ENCODE peak calls at places on chromosomes 3 and 15, in six cellular contexts. E is left ventricle myocardium inferior, X is left lung, Y is tibial artery, Q is mesenchymal stem cell, U is lower lobe of right lung. G is an unnamed sample. For H3K9me3, the result is how much of the 10 kb centered on the place peaks cover.

GRCh38 chr3:136305879-136306278 is 55.7 kb downstream of the PCCB start:
- DNase-seq in X (no peak), E (no peak), Y (no peak), Q (peak), U (no peak), G (no peak)

GRCh38 chr15:44381223-44381622 is 46.2 kb upstream of the CTDSPL2 start:
- DNase-seq in X (no peak), Y (no peak), E (no peak), U (no peak), Q (no peak), G (no peak)

GRCh38 chr15:80638553-80639167 is 56.5 kb upstream of the ABHD17C start:
- DNase-seq in Y (no peak), E (no peak), Q (no peak), U (no peak), X (no peak), G (no peak)

GRCh38 chr3:32564195-32564594 is 6.5 kb downstream of the DYNC1LI1 start:
- DNase-seq in Y (no peak), X (no peak), U (no peak), E (no peak), Q (no peak), G (no peak)

GRCh38 chr3:122342803-122343202 is 17.8 kb downstream of the CSTA start:
- DNase-seq in X (no peak), Y (no peak), Q (no peak), E (no peak), U (no peak), G (no peak)

GRCh38 chr3:134453631-134454030 is 32.2 kb downstream of the ANAPC13 start:
- DNase-seq in Q (no peak), Y (no peak), X (no peak), E (no peak), U (no peak), G (no peak)

GRCh38 chr3:150564243-150564642 is 17.7 kb downstream of the EIF2A start:
- DNase-seq in Q (no peak), U (no peak), Y (no peak), E (no peak), X (no peak), G (no peak)

GRCh38 chr3:156052115-156052514 is 68.3 kb upstream of the KCNAB1 start:
- DNase-seq in X (no peak), Y (no peak), Q (no peak), E (no peak), U (no peak), G (no peak)

GRCh38 chr15:27656296-27656987 is 442.7 kb downstream of the OCA2 start:
- DNase-seq in X (no peak), Y (no peak), E (no peak), Q (no peak), U (no peak), G (no peak)

GRCh38 chr3:114451561-114452018 is 157.8 kb downstream of the TIGIT start:
- DNase-seq in U (no peak), E (peak), X (no peak), Q (no peak), Y (no peak), G (peak)

GRCh38 chr3:58106640-58107039 is 98.4 kb downstream of the FLNB start:
- DNase-seq in U (no peak), Q (no peak), E (no peak), X (no peak), Y (no peak), G (no peak)

GRCh38 chr15:60635507-60636352 is 156.8 kb upstream of the ICE2 start:
- DNase-seq in Q (no peak), Y (no peak), X (no peak), U (no peak), E (no peak), G (no peak)

GRCh38 chr3:41365973-41366372 is 166.7 kb downstream of the CTNNB1 start:
- DNase-seq in U (no peak), Q (no peak), X (no peak), E (no peak), Y (no peak), G (no peak)

GRCh38 chr15:77482570-77482969 is 61.9 kb downstream of the HMG20A start:
- DNase-seq in X (no peak), Q (peak), E (no peak), U (no peak), Y (no peak), G (no peak)

GRCh38 chr15:38231430-38231829 is 21.2 kb upstream of the SPRED1 start:
- DNase-seq in Q (no peak), E (no peak), U (no peak), X (no peak), Y (no peak), G (no peak)

GRCh38 chr3:124812291-124813265 is 74.6 kb downstream of the ITGB5 start:
- DNase-seq in Q (peak), X (no peak), E (peak), U (no peak), Y (peak), G (peak)

GRCh38 chr3:190614466-190615384 is 100.8 kb downstream of the IL1RAP start:
- DNase-seq in Q (peak), X (no peak), Y (no peak), E (no peak), U (no peak), G (no peak)

GRCh38 chr3:189144645-189145044 is 27.1 kb upstream of the TPRG1 start:
- DNase-seq in Y (no peak), U (no peak), X (no peak), E (no peak), Q (peak), G (no peak)

GRCh38 chr3:113194747-113195400 is 16.5 kb upstream of the BOC start:
- DNase-seq in E (no peak), Q (peak), U (no peak), Y (no peak), X (no peak), G (no peak)

GRCh38 chr15:68781766-68782588 is 38.7 kb downstream of the ANP32A start:
- DNase-seq in U (peak), Y (peak), E (peak), Q (no peak), X (peak), G (peak)

GRCh38 chr3:196756738-196757137 is 17.1 kb downstream of the PAK2 start:
- DNase-seq in Q (no peak), U (no peak), X (no peak), Y (no peak), E (no peak), G (no peak)
- H3K9me3 ChIP-seq in Q (under half), U (under half), X (under half), Y (under half), E (under half), G (under half)

GRCh38 chr3:129375099-129375498 is 53.3 kb downstream of the EFCAB12 start:
- DNase-seq in E (no peak), Y (no peak), Q (no peak), U (no peak), X (no peak), G (no peak)
- H3K27ac ChIP-seq in E (no peak), Y (no peak), Q (no peak), U (no peak), X (no peak), G (no peak)

GRCh38 chr3:130609166-130609574 is 92.2 kb downstream of the COL6A6 start:
- DNase-seq in E (peak), U (no peak), X (no peak), Q (no peak), Y (peak), G (peak)
- H3K9me3 ChIP-seq in E (half or more), U (under half), X (under half), Q (under half), Y (under half), G (under half)

GRCh38 chr3:143822374-143822773 is 25.9 kb downstream of the SLC9A9 start:
- DNase-seq in E (no peak), Y (no peak), Q (no peak), X (no peak), U (no peak), G (no peak)

GRCh38 chr3:143820466-143821221 is 27.6 kb downstream of the SLC9A9 start:
- DNase-seq in U (no peak), E (no peak), Q (no peak), X (no peak), Y (no peak), G (no peak)

GRCh38 chr3:143824675-143825074 is 23.6 kb downstream of the SLC9A9 start:
- DNase-seq in Y (no peak), U (no peak), X (no peak), E (no peak), Q (no peak), G (no peak)

GRCh38 chr3:143825513-143825912 is 22.8 kb downstream of the SLC9A9 start:
- DNase-seq in X (no peak), Q (no peak), Y (no peak), U (no peak), E (no peak), G (no peak)

DNA sequence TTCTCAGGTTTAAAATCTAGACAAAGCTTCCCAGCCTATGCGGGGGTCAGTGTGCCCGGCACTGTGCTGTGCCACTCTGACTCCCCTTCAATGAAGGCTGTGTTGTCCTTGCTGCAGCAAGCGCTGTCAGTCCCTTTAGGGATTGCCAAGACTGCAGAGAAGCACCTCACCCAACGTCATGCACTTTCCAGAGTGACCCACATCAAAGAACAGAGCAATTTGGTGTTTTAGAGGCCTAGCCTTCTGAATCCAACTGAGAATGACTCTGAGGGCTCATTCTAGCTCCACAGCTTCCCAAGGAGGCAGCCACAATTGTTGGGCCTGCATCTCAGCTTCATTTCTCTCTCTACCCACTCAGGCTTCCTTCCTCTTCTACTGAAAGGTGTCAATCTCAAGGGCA is 26.4 kb downstream of the SLC9A9 start:
- DNase-seq in U (no peak), Q (no peak), E (no peak), Y (no peak), X (no peak), G (no peak)
- H3K27ac ChIP-seq in U (peak), Q (no peak), E (no peak), Y (no peak), X (no peak), G (no peak)

GRCh38 chr3:13545952-13546454 is 2.9 kb upstream of the FBLN2 start:
- DNase-seq in X (no peak), E (no peak), Y (no peak), Q (no peak), U (no peak), G (no peak)
- H3K9me3 ChIP-seq in X (under half), E (under half), Y (under half), Q (under half), U (under half), G (under half)

GRCh38 chr3:153974614-153975013 is 146.6 kb upstream of the ARHGEF26 start:
- DNase-seq in Y (no peak), E (no peak), U (no peak), X (no peak), Q (no peak), G (no peak)

GRCh38 chr3:153979419-153980251 is 141.6 kb upstream of the ARHGEF26 start:
- DNase-seq in E (no peak), U (no peak), Y (no peak), X (no peak), Q (no peak), G (no peak)

GRCh38 chr3:153977148-153977547 is 144.0 kb upstream of the ARHGEF26 start:
- DNase-seq in E (no peak), X (no peak), U (no peak), Q (no peak), Y (no peak), G (peak)

GRCh38 chr3:153978023-153978422 is 143.2 kb upstream of the ARHGEF26 start:
- DNase-seq in X (no peak), E (no peak), Y (no peak), U (no peak), Q (no peak), G (no peak)

GRCh38 chr3:153980252-153980590 is 141.0 kb upstream of the ARHGEF26 start:
- DNase-seq in X (no peak), U (no peak), Q (no peak), Y (no peak), E (no peak), G (no peak)
- H3K27ac ChIP-seq in X (no peak), U (no peak), Q (no peak), Y (no peak), E (no peak), G (no peak)

DNA sequence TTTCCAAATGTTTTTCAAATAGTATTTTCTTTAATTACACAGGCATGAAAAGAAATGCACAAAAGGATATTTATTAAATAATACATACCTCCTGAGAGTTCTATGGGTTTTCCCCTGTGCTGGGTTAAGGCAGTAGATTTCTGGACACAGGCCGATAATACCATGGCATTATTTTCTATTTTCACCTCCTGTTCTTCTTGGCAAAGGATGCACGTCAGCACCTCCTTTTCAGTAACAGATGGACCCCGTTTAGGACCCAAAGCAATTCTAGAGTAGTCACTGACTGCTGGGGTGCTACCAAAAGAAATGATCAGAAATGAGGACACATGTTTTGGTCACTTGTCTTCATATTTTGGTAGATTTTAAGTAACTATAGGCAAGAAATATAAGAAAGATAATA is 86.4 kb upstream of the TTBK2 start:
- DNase-seq in X (no peak), Y (no peak), Q (no peak), U (no peak), E (no peak), G (no peak)
- H3K9me3 ChIP-seq in X (under half), Y (under half), Q (under half), U (under half), E (under half), G (under half)

GRCh38 chr3:48504051-48504946 is at the start of gene SHISA5:
- DNase-seq in X (peak), U (peak), E (peak), Y (peak), Q (peak), G (peak)

GRCh38 chr3:48503406-48504050 is 446 bp downstream of the SHISA5 start:
- DNase-seq in E (peak), U (peak), Y (peak), Q (peak), X (peak), G (peak)

GRCh38 chr3:48505146-48505545 is 1.2 kb upstream of the SHISA5 start:
- DNase-seq in Q (no peak), U (no peak), Y (no peak), E (no peak), X (no peak), G (no peak)

GRCh38 chr3:48511551-48511950 is 7.6 kb upstream of the SHISA5 start:
- DNase-seq in U (no peak), Q (no peak), Y (no peak), E (no peak), X (no peak), G (no peak)

DNA sequence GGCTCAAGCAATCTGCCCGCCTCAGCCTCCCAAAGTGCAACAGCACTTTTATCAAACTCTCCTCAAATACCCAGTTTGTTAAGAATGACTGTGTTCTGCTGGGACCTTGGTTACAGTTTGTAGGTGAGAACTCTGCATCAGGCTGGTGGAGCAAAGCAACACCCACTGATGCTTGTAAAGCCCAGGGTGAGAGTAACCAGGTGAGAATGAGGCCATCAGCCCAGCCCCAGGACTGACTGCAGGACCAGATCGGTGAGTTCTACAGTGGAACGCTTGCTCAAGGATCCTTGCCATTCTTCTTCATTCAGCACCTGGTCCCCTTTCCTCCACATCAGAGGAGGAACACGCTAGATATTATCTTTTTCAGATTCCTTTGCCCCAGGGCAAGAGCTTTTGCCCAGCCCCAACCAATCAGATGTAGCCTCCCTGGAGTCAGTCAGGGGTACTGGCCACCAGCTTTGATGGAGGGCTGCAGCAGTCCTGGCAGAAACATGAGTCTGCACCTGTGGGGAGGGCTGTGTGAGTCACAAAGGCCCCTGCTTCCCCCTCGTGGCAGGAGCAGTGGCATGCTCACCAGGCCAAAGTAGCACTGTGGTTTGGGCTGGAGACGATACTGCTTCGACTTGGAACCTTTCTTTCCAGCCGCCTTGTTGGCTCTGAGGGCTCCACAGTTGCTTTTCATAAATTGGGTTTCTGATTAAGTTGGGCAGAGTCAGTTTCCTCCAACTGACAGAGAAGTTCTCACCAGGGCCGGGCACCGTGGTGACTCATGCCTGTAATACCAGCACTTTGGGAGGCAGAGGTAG is 3.5 kb upstream of the SHISA5 start:
- DNase-seq in Q (peak), U (peak), X (peak), E (peak), Y (peak), G (peak)
- H3K27ac ChIP-seq in Q (peak), U (no peak), X (no peak), E (peak), Y (peak), G (no peak)

GRCh38 chr15:62269504-62269903 is 104.4 kb upstream of the C2CD4B start:
- DNase-seq in Y (no peak), Q (peak), X (no peak), U (no peak), E (no peak), G (no peak)
- H3K9me3 ChIP-seq in Y (under half), Q (half or more), X (under half), U (under half), E (half or more), G (under half)

GRCh38 chr15:88913850-88914169 is 631 bp upstream of the MFGE8 start:
- DNase-seq in Q (no peak), Y (no peak), E (no peak), U (no peak), X (no peak), G (no peak)
- H3K27ac ChIP-seq in Q (no peak), Y (peak), E (peak), U (peak), X (no peak), G (no peak)